ENCODE peak calls at places on chromosomes 13 and 19, in ten cellular contexts. I is Karpas-422; R is iris pigment epithelial cell; D is HFF-Myc; E is hippocampal formation; G is NCI-H2029 treated with DMSO at 0.1 percent for 48 hours; U is fibroblast of the aortic adventitia; O is HEK293T; N is stimulated activated CD4-positive, alpha-beta T cell treated with anti-CD3 and anti-CD28 coated beads, Interleukin-15, amount 100 ng/mL, for 48 hours; W is HTR-8/SVneo. M is an unnamed sample.

GRCh38 chr13:91741925-91742324 is 343.5 kb downstream of the GPC5 start:
- DNase-seq in I (no peak), R (no peak), D (no peak), E (no peak), G (no peak), U (no peak), O (no peak), N (no peak), W (no peak), M (no peak)

GRCh38 chr19:42121666-42122069 is 10.6 kb downstream of the POU2F2 start:
- DNase-seq in I (peak), R (peak), D (peak), E (peak), G (no peak), U (peak), O (no peak), N (peak), W (peak), M (peak)

GRCh38 chr19:12774588-12775555 is at the start of gene HOOK2:
- DNase-seq in I (no peak), R (no peak), D (no peak), E (no peak), G (peak), U (no peak), O (no peak), N (no peak), W (no peak), M (no peak)

GRCh38 chr19:19280561-19280960 is 7.5 kb upstream of the TM6SF2 start:
- DNase-seq in I (no peak), R (peak), D (no peak), E (peak), G (no peak), U (peak), O (no peak), N (no peak), W (no peak), M (no peak)

GRCh38 chr19:49930483-49931011 is 1.2 kb upstream of the NUP62 start:
- DNase-seq in I (peak), R (no peak), D (no peak), E (no peak), G (peak), U (peak), O (no peak), N (no peak), W (no peak), M (peak)

GRCh38 chr19:28990522-28990921 is 222.4 kb downstream of the UQCRFS1 start:
- DNase-seq in I (no peak), R (no peak), D (no peak), E (no peak), G (no peak), U (no peak), O (no peak), N (no peak), W (no peak), M (no peak)

GRCh38 chr13:42832341-42833153 is 51.2 kb downstream of the FAM216B start:
- DNase-seq in I (no peak), R (peak), D (peak), E (no peak), G (no peak), U (peak), O (no peak), N (no peak), W (no peak), M (no peak)

GRCh38 chr19:1561236-1561842 is 6.8 kb downstream of the MEX3D start:
- DNase-seq in I (no peak), R (no peak), D (no peak), E (no peak), G (no peak), U (no peak), O (no peak), N (no peak), W (no peak), M (no peak)

GRCh38 chr13:24615114-24615513 is 65.1 kb upstream of the ATP12A start:
- DNase-seq in I (no peak), R (no peak), D (no peak), E (no peak), G (no peak), U (no peak), O (no peak), N (no peak), W (no peak), M (no peak)

GRCh38 chr13:80338781-80339577 is 1.9 kb downstream of the SPRY2 start:
- DNase-seq in I (no peak), R (peak), D (no peak), E (peak), G (no peak), U (peak), O (peak), N (no peak), W (peak), M (no peak)

GRCh38 chr19:1580382-1580781 is 12.3 kb upstream of the MEX3D start:
- DNase-seq in I (no peak), R (no peak), D (no peak), E (no peak), G (no peak), U (no peak), O (no peak), N (no peak), W (no peak), M (no peak)

GRCh38 chr13:44989941-44990340 is 603 bp downstream of the GPALPP1 start:
- DNase-seq in I (peak), R (peak), D (no peak), E (no peak), G (no peak), U (no peak), O (no peak), N (no peak), W (no peak), M (peak)

GRCh38 chr19:49441210-49441959 is at the start of gene SLC17A7:
- DNase-seq in I (peak), R (no peak), D (no peak), E (no peak), G (no peak), U (no peak), O (peak), N (no peak), W (peak), M (peak)

M was measured in OCI-LY7.